ENCODE peak calls at places on chromosomes 4 and X, in seven cellular contexts. I is mucosa of descending colon; F is A549; L is colonic mucosa; N is activated CD4-positive, alpha-beta T cell treated with anti-CD3 and anti-CD28 coated beads, Interleukin-2, amount 50 U/mL, for 24 hours; O is activated naive CD4-positive, alpha-beta T cell treated with anti-CD3 and anti-CD28 coated beads for 36 hours; B is BE2C. V is an unnamed sample.

GRCh38 chr4:94407846-94408245 is 43.9 kb upstream of the PDLIM5 start:
- DNase-seq in I (no peak), F (no peak), L (no peak), N (no peak), O (no peak), B (no peak), V (no peak)

GRCh38 chrX:135346975-135347374 is 37.7 kb downstream of the ETDC start:
- DNase-seq in I (no peak), F (no peak), L (no peak), N (no peak), O (no peak), B (no peak), V (no peak)

GRCh38 chrX:108270739-108271396 is 167.4 kb downstream of the COL4A6 start:
- DNase-seq in I (no peak), F (no peak), L (no peak), N (no peak), O (no peak), B (no peak), V (no peak)

GRCh38 chr4:78542373-78542772 is 9.2 kb upstream of the ANXA3 start:
- DNase-seq in I (no peak), F (no peak), L (no peak), N (no peak), O (no peak), B (no peak), V (no peak)

GRCh38 chrX:105876658-105877057 is 54.3 kb downstream of the NRK start:
- DNase-seq in I (no peak), F (no peak), L (no peak), N (no peak), O (no peak), B (no peak), V (no peak)

GRCh38 chr4:78784255-78784654 is 8.1 kb downstream of the BMP2K start:
- DNase-seq in I (no peak), F (no peak), L (no peak), N (no peak), O (no peak), B (no peak), V (no peak)

GRCh38 chr4:106530816-106531215 is 162.2 kb upstream of the GIMD1 start:
- DNase-seq in I (no peak), F (no peak), L (no peak), N (no peak), O (no peak), B (no peak), V (no peak)

GRCh38 chrX:132750312-132751042 is 208.0 kb downstream of the HS6ST2 start:
- DNase-seq in I (no peak), F (no peak), L (no peak), N (no peak), O (no peak), B (no peak), V (no peak)

GRCh38 chr4:127188847-127189246 is 443.9 kb upstream of the INTU start:
- DNase-seq in I (no peak), F (no peak), L (no peak), N (no peak), O (no peak), B (peak; percentile 42), V (no peak)

GRCh38 chr4:7165874-7166201 is 26.5 kb upstream of the SORCS2 start:
- DNase-seq in I (no peak), F (no peak), L (no peak), N (no peak), O (no peak), B (no peak), V (no peak)

GRCh38 chr4:4871267-4872147 is 12.0 kb downstream of the MSX1 start:
- DNase-seq in I (no peak), F (no peak), L (no peak), N (no peak), O (no peak), B (no peak), V (no peak)

GRCh38 chr4:120877021-120877420 is 45.5 kb downstream of the PRDM5 start:
- DNase-seq in I (no peak), F (no peak), L (no peak), N (no peak), O (no peak), B (no peak), V (no peak)

GRCh38 chr4:171644430-171645057 is 168.7 kb upstream of the GALNTL6 start:
- DNase-seq in I (no peak), F (no peak), L (no peak), N (no peak), O (no peak), B (no peak), V (no peak)

GRCh38 chr4:45437381-45437780 is 686.5 kb downstream of the GABRG1 start:
- DNase-seq in I (no peak), F (no peak), L (no peak), N (no peak), O (no peak), B (no peak), V (no peak)